ENCODE peak calls at places on chromosomes 7 and 10, in six cellular contexts. U is H1, O is thyroid gland, S is breast epithelium, Y is transverse colon, V is IMR-90. L is an unnamed sample. For H3K36me3 and H3K27me3, the result is how much of the 10 kb centered on the place peaks cover.

GRCh38 chr10:104254493-104255243 is at the start of gene GSTO1:
- DNase-seq in U (peak), O (peak), S (peak), Y (peak), V (peak), L (peak)

GRCh38 chr7:91636129-91636724 is 244.3 kb downstream of the MTERF1 start:
- DNase-seq in U (no peak), O (peak), S (no peak), Y (no peak), V (no peak), L (peak)

GRCh38 chr10:113612154-113612553 is 51.7 kb downstream of the NRAP start:
- DNase-seq in U (no peak), O (no peak), S (no peak), Y (no peak), V (no peak), L (no peak)

GRCh38 chr10:78712147-78712546 is 356.6 kb upstream of the ZMIZ1 start:
- DNase-seq in U (no peak), O (peak), S (no peak), Y (no peak), V (no peak), L (no peak)

GRCh38 chr7:117669818-117670217 is 190.0 kb downstream of the CFTR start:
- DNase-seq in U (no peak), O (no peak), S (no peak), Y (no peak), V (no peak), L (no peak)

GRCh38 chr7:146208484-146208883 is 91.9 kb downstream of the CNTNAP2 start:
- DNase-seq in U (no peak), O (no peak), S (no peak), Y (no peak), V (no peak), L (no peak)

GRCh38 chr7:75727881-75728592 is 10.7 kb downstream of the HIP1 start:
- DNase-seq in U (peak), O (peak), S (peak), Y (peak), V (peak), L (peak)

GRCh38 chr10:131848741-131849590 is 51.8 kb upstream of the PPP2R2D start:
- DNase-seq in U (no peak), O (no peak), S (peak), Y (no peak), V (no peak), L (no peak)

GRCh38 chr10:4638116-4638515 is 187.9 kb upstream of the AKR1E2 start:
- DNase-seq in U (no peak), O (no peak), S (no peak), Y (no peak), V (no peak), L (no peak)

GRCh38 chr7:7237201-7237977 is 55.0 kb downstream of the C1GALT1 start:
- DNase-seq in U (no peak), O (no peak), S (no peak), Y (no peak), V (no peak), L (no peak)

GRCh38 chr7:113404245-113404644 is 285.9 kb upstream of the SMIM30 start:
- DNase-seq in U (no peak), O (no peak), S (no peak), Y (no peak), V (no peak), L (no peak)

GRCh38 chr7:115133248-115133647 is 211.4 kb downstream of the MDFIC start:
- DNase-seq in U (no peak), O (no peak), S (no peak), Y (no peak), V (no peak), L (no peak)

GRCh38 chr7:81774496-81774895 is 4.6 kb upstream of the HGF start:
- DNase-seq in U (no peak), O (no peak), S (no peak), Y (no peak), V (peak), L (no peak)

GRCh38 chr7:44769381-44770209 is 20.9 kb downstream of the ZMIZ2 start:
- DNase-seq in U (no peak), O (no peak), S (no peak), Y (peak), V (peak), L (peak)

GRCh38 chr7:50436133-50436802 is 13.9 kb downstream of the FIGNL1 start:
- DNase-seq in U (no peak), O (no peak), S (no peak), Y (no peak), V (peak), L (peak)

GRCh38 chr10:52740913-52741675 is 31.5 kb downstream of the MBL2 start:
- DNase-seq in U (peak), O (peak), S (no peak), Y (peak), V (peak), L (peak)

GRCh38 chr10:80555415-80555814 is 17.7 kb downstream of the SH2D4B start:
- DNase-seq in U (peak), O (no peak), S (no peak), Y (no peak), V (no peak), L (no peak)

GRCh38 chr10:89118091-89118490 is 89.0 kb downstream of the CH25H start:
- DNase-seq in U (no peak), O (no peak), S (no peak), Y (no peak), V (peak), L (no peak)

GRCh38 chr10:67119648-67120047 is 193.8 kb downstream of the LRRTM3 start:
- DNase-seq in U (no peak), O (no peak), S (no peak), Y (no peak), V (no peak), L (peak)

GRCh38 chr7:44981035-44981706 is 2.4 kb upstream of the MYO1G start:
- DNase-seq in U (no peak), O (no peak), S (no peak), Y (no peak), V (no peak), L (no peak)

GRCh38 chr7:29414216-29414615 is 149.4 kb upstream of the PRR15 start:
- DNase-seq in U (no peak), O (no peak), S (no peak), Y (no peak), V (no peak), L (no peak)

GRCh38 chr10:110815354-110816004 is 56.2 kb upstream of the PDCD4 start:
- DNase-seq in U (no peak), O (no peak), S (no peak), Y (no peak), V (no peak), L (no peak)

GRCh38 chr7:139681463-139681755 is 96.4 kb downstream of the HIPK2 start:
- DNase-seq in U (no peak), O (no peak), S (no peak), Y (no peak), V (no peak), L (no peak)

GRCh38 chr7:94054130-94054529 is 50.0 kb upstream of the BET1 start:
- DNase-seq in U (no peak), O (no peak), S (no peak), Y (no peak), V (no peak), L (no peak)

GRCh38 chr10:68047554-68048327 is 27.3 kb downstream of the HERC4 start:
- DNase-seq in U (no peak), O (no peak), S (no peak), Y (no peak), V (no peak), L (no peak)

DNA sequence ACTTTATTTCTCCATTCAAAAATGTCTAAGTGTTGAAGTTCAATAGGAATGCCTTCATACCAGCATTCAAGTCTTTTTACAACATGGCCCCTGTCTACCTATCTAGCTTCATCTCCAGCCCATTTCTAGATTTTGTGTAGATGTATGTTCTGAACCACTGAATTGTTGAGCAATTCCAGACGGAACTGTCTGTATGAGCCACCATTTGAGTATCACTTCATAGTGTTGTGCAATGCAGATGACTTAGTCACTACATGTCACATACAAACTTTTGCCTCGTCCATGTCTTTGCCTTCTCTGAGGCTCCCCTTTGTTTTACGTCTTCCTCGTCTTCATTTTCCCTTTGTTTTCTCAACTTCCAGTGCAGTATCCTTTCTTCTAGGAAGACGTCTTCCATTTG is 118.1 kb downstream of the INHBA start:
- DNase-seq in U (no peak), O (no peak), S (no peak), Y (no peak), V (peak), L (no peak)
- H3K36me3 ChIP-seq in U (under half), O (under half), S (under half), Y (under half), V (under half), L (under half)

DNA sequence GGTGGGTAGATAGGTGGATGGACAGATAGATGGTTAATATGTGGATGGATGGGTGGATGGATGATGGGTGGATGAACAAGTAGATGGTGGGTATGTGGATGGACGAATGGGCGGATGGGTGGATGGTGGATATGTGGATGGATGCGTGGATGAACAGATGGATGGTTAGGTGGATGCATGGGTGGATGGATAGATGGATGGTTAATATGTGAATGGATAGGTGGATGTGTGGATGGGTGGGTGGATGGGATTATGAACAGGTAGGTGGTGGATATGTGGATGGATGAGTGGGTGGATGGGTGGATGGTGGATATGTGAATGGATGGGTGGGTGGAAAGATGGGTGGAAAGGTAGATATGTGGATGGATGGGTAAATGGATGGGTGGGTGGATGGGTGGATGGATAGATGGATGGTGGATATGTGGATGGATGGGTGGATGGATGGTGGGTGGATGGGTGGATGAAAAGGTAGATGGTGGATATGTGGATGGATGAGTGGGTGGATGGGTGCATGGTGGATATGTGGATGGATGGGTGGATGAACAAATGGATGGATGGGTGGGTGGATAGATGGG is 14.8 kb downstream of the KNDC1 start:
- DNase-seq in U (no peak), O (no peak), S (no peak), Y (no peak), V (no peak), L (no peak)
- H3K27me3 ChIP-seq in U (under half), O (under half), S (under half), Y (under half), V (under half), L (under half)

GRCh38 chr7:158646766-158647474 is 57.7 kb downstream of the NCAPG2 start:
- DNase-seq in U (peak), O (no peak), S (no peak), Y (peak), V (no peak), L (no peak)
- H3K36me3 ChIP-seq in U (half or more), O (under half), S (under half), Y (under half), V (under half), L (under half)

DNA sequence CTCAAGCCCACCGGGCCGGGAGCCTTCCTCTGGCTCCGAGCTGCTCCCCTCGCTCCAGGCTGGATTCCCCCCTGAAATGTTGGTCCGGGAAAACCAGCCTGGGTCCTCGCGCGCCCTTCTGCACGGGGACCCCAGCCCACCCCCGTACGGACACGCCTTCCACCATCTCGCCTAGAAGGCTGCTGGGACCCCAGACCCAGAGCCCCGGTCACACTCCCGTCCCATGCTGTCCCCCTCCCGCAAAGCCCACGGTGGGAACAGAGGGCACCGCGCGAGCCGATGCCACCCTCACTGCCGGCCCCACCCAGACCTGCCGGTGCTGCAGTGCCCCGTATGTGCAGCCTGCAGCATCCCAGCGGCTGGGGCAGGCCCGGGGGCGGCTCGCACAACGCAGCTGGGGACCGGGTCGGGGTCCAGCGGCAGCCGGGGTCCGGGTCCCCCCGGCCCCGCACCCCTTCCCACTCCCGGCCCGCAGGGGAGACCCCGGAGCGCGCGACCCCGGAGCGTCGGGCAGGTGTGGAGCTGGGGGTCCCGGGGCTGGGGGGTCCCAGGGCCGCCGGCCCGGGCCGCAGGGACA is 871 bp downstream of the SPOCK2 start:
- DNase-seq in U (peak), O (no peak), S (no peak), Y (peak), V (no peak), L (no peak)
- H3K27me3 ChIP-seq in U (under half), O (under half), S (under half), Y (under half), V (half or more), L (under half)

GRCh38 chr7:772392-772791 is 45.3 kb upstream of the PRKAR1B start:
- DNase-seq in U (no peak), O (no peak), S (no peak), Y (no peak), V (no peak), L (no peak)
- H3K36me3 ChIP-seq in U (under half), O (under half), S (under half), Y (under half), V (under half), L (under half)

GRCh38 chr10:101146392-101147251 is 15.5 kb downstream of the TLX1 start:
- DNase-seq in U (peak), O (no peak), S (no peak), Y (no peak), V (no peak), L (no peak)
- H3K27me3 ChIP-seq in U (half or more), O (under half), S (under half), Y (half or more), V (half or more), L (half or more)

GRCh38 chr10:17233534-17233933 is 5.5 kb downstream of the VIM start:
- DNase-seq in U (no peak), O (no peak), S (no peak), Y (peak), V (no peak), L (no peak)
- H3K36me3 ChIP-seq in U (half or more), O (half or more), S (under half), Y (under half), V (half or more), L (half or more)

DNA sequence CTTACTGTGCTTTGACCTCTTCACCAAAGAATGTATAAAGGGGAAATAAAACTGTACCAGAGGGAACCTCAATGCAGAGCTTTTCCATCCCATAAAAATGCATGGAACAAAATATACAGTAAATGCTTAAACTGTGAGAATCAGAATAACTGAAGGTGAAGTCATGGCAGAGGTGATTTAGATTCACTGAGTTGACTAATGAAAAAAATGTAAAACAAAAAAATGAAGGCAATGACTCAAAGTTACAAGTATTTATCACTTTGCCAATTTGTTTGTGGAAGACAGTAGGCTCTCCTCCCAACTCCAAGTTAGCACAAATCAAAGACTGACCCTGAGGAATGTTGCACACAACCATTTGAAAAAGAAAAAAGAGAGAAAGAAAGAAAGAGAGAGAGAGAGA is 1331.6 kb upstream of the SORCS1 start:
- DNase-seq in U (no peak), O (no peak), S (no peak), Y (no peak), V (no peak), L (no peak)
- H3K27me3 ChIP-seq in U (under half), O (under half), S (under half), Y (under half), V (under half), L (under half)